ENCODE peak calls at places on chromosome 11, in five cellular contexts. J is D341Med; W is RCC 7860; V is activated T-cell treated with anti-CD3 and anti-CD28 coated beads, Interleukin-2, amount 50 U/mL, for 48 hours; I is memory B cell. S is an unnamed sample.
A peak's percentile ranks its signal among the peaks of the same experiment; 100 is the strongest.

GRCh38 chr11:73257342-73258103 is 14.6 kb upstream of the P2RY6 start:
- DNase-seq in J (no peak), W (peak; percentile 96), V (no peak), I (no peak), S (no peak)

GRCh38 chr11:111325259-111325658 is 26.9 kb downstream of the POU2AF3 start:
- DNase-seq in J (no peak), W (no peak), V (no peak), I (no peak), S (no peak)

GRCh38 chr11:72191961-72192381 is at the start of gene FOLR1:
- DNase-seq in J (no peak), W (peak; percentile 61), V (no peak), I (no peak), S (no peak)

GRCh38 chr11:65973439-65974110 is 12.0 kb downstream of the SART1 start:
- DNase-seq in J (peak; percentile 11), W (peak; percentile 26), V (no peak), I (no peak), S (no peak)

GRCh38 chr11:125210112-125210511 is 45.6 kb downstream of the PKNOX2 start:
- DNase-seq in J (no peak), W (no peak), V (no peak), I (no peak), S (no peak)

GRCh38 chr11:69409812-69410645 is 71.4 kb upstream of the LINC01488 start:
- DNase-seq in J (no peak), W (peak; percentile 44), V (no peak), I (no peak), S (no peak)

GRCh38 chr11:115530752-115531151 is 26.5 kb upstream of the CADM1 start:
- DNase-seq in J (no peak), W (no peak), V (no peak), I (no peak), S (no peak)

GRCh38 chr11:2837096-2837601 is 48.4 kb downstream of the CDKN1C start:
- DNase-seq in J (no peak), W (no peak), V (no peak), I (no peak), S (no peak)

GRCh38 chr11:37811349-37811748 is 1213.3 kb upstream of the RAG2 start:
- DNase-seq in J (peak; percentile 17), W (no peak), V (no peak), I (no peak), S (no peak)

GRCh38 chr11:117146521-117146920 is 2.4 kb downstream of the PAFAH1B2 start:
- DNase-seq in J (no peak), W (no peak), V (no peak), I (no peak), S (no peak)

GRCh38 chr11:73995731-73996130 is 13.1 kb upstream of the UCP2 start:
- DNase-seq in J (no peak), W (no peak), V (no peak), I (no peak), S (no peak)

GRCh38 chr11:35105319-35106063 is 33.5 kb upstream of the CD44 start:
- DNase-seq in J (no peak), W (no peak), V (no peak), I (no peak), S (no peak)

GRCh38 chr11:115222218-115222862 is 281.9 kb downstream of the CADM1 start:
- DNase-seq in J (no peak), W (peak; percentile 74), V (peak; percentile 18), I (no peak), S (peak; percentile 13)

GRCh38 chr11:42462558-42463310 is 849.1 kb upstream of the API5 start:
- DNase-seq in J (no peak), W (no peak), V (no peak), I (no peak), S (no peak)